ENCODE peak calls at places on chromosomes 6 and 20, in six cellular contexts. G is EL, C is SW480, W is NCI-H748 treated with DMSO at 0.1 percent for 48 hours, F is GM19239, S is HS-27A. L is an unnamed sample.

GRCh38 chr6:100670056-100670455 is 205.3 kb upstream of the SIM1 start:
- DNase-seq in W (no peak), F (no peak), C (no peak), S (no peak), G (no peak), L (no peak)

GRCh38 chr6:2895072-2895471 is 8.0 kb downstream of the SERPINB9 start:
- DNase-seq in S (no peak), G (no peak), W (no peak), C (no peak), F (no peak), L (no peak)

GRCh38 chr6:4349323-4349722 is 213.9 kb upstream of the ECI2 start:
- DNase-seq in G (no peak), W (no peak), C (no peak), F (no peak), S (no peak), L (no peak)

GRCh38 chr6:130927305-130927704 is 100.1 kb downstream of the SMLR1 start:
- DNase-seq in G (no peak), W (no peak), C (peak), S (no peak), F (no peak), L (peak)

GRCh38 chr6:5457983-5458683 is 196.8 kb downstream of the FARS2 start:
- DNase-seq in G (no peak), W (peak), F (no peak), C (no peak), S (no peak), L (peak)

GRCh38 chr20:44231193-44231592 is 15.9 kb upstream of the GDAP1L1 start:
- DNase-seq in W (no peak), G (no peak), S (no peak), F (no peak), C (no peak), L (peak)

GRCh38 chr6:24504642-24505586 is 10.1 kb downstream of the ALDH5A1 start:
- DNase-seq in F (no peak), W (no peak), S (no peak), G (peak), C (peak), L (peak)

GRCh38 chr20:36467076-36467999 is 74.0 kb upstream of the MYL9 start:
- DNase-seq in F (no peak), G (peak), C (peak), S (no peak), W (peak), L (peak)

GRCh38 chr6:165726915-165727314 is 63.9 kb upstream of the PDE10A start:
- DNase-seq in S (no peak), G (no peak), W (no peak), F (no peak), C (no peak), L (peak)

GRCh38 chr6:112511441-112511840 is 164.3 kb downstream of the RFPL4B start:
- DNase-seq in G (no peak), C (peak), F (no peak), S (no peak), W (no peak), L (no peak)

GRCh38 chr6:148967546-148967945 is 220.7 kb downstream of the UST start:
- DNase-seq in W (peak), S (no peak), C (no peak), F (no peak), G (no peak), L (no peak)

GRCh38 chr6:168007592-168008338 is 10.3 kb downstream of the KIF25 start:
- DNase-seq in W (no peak), C (peak), S (peak), G (peak), F (no peak), L (peak)

GRCh38 chr6:167647750-167648470 is 178.8 kb upstream of the AFDN start:
- DNase-seq in S (no peak), W (no peak), F (no peak), G (no peak), C (no peak), L (no peak)

GRCh38 chr6:75283907-75284284 is 696 bp downstream of the TMEM30A start:
- DNase-seq in S (no peak), F (no peak), W (no peak), G (no peak), C (no peak), L (no peak)

GRCh38 chr20:46176744-46177378 is 58.7 kb downstream of the CD40 start:
- DNase-seq in W (no peak), S (no peak), C (no peak), F (no peak), G (no peak), L (no peak)

GRCh38 chr6:145816392-145816791 is 1.8 kb upstream of the FBXO30 start:
- DNase-seq in C (no peak), G (no peak), F (no peak), W (no peak), S (no peak), L (no peak)